ENCODE peak calls at places on chromosomes 6 and 20, in eight cellular contexts. R is ovary; X is CD8-positive, alpha-beta T cell; J is right lobe of liver; C is breast epithelium; Z is naive thymus-derived CD4-positive, alpha-beta T cell; I is CD4-positive, alpha-beta memory T cell; M is uterus. B is an unnamed sample.

GRCh38 chr6:136594671-136595070 is 44.4 kb upstream of the MAP7 start:
- DNase-seq in R (no peak), J (no peak), M (no peak), X (no peak), Z (no peak), C (no peak), I (no peak), B (no peak)

GRCh38 chr6:149026530-149026942 is 279.7 kb downstream of the UST start:
- DNase-seq in C (no peak), Z (no peak), R (no peak), M (no peak), X (no peak), I (no peak), J (no peak), B (no peak)

GRCh38 chr20:50729925-50730764 is 1.2 kb upstream of the PARD6B start:
- DNase-seq in J (no peak), I (no peak), M (no peak), Z (no peak), C (no peak), X (no peak), R (no peak), B (no peak)

GRCh38 chr20:21902391-21902790 is 196.9 kb downstream of the PAX1 start:
- DNase-seq in Z (no peak), C (no peak), M (no peak), R (no peak), X (no peak), I (no peak), J (no peak), B (no peak)

GRCh38 chr20:19758888-19759331 is 852 bp downstream of the RIN2 start:
- DNase-seq in M (peak), J (peak), Z (no peak), C (peak), X (no peak), I (no peak), R (peak), B (no peak)

GRCh38 chr20:38061109-38061508 is 27.6 kb downstream of the RPRD1B start:
- DNase-seq in M (no peak), Z (no peak), C (no peak), X (no peak), I (no peak), J (no peak), R (no peak), B (no peak)

GRCh38 chr6:127716425-127716930 is 139.5 kb downstream of the C6orf58 start:
- DNase-seq in I (no peak), X (no peak), J (no peak), C (no peak), M (no peak), R (no peak), Z (no peak), B (no peak)

GRCh38 chr6:90226257-90226656 is 70.4 kb downstream of the BACH2 start:
- DNase-seq in Z (no peak), M (no peak), R (no peak), C (no peak), J (no peak), I (no peak), X (no peak), B (no peak)

GRCh38 chr6:136403166-136403980 is 113.7 kb upstream of the BCLAF1 start:
- DNase-seq in X (no peak), Z (no peak), M (peak), I (no peak), R (no peak), C (no peak), J (no peak), B (peak)

GRCh38 chr6:167824591-167825041 is 2.1 kb upstream of the AFDN start:
- DNase-seq in M (no peak), I (no peak), J (no peak), C (no peak), Z (no peak), R (no peak), X (no peak), B (no peak)

GRCh38 chr6:117266267-117266797 is 974 bp downstream of the VGLL2 start:
- DNase-seq in Z (no peak), R (no peak), X (no peak), M (no peak), C (no peak), J (no peak), I (no peak), B (no peak)

GRCh38 chr6:17013701-17014100 is 88.1 kb upstream of the STMND1 start:
- DNase-seq in R (no peak), M (no peak), C (no peak), I (no peak), Z (no peak), J (no peak), X (no peak), B (no peak)
- H3K27ac ChIP-seq in R (no peak), M (no peak), C (peak), I (no peak), Z (no peak), J (no peak), X (no peak), B (no peak)

GRCh38 chr6:105135907-105136432 is 43.8 kb downstream of the POPDC3 start:
- DNase-seq in J (no peak), R (no peak), I (no peak), M (no peak), Z (no peak), X (no peak), C (no peak), B (no peak)
- H3K27ac ChIP-seq in J (no peak), R (no peak), I (no peak), M (peak), Z (no peak), X (no peak), C (no peak), B (peak)

GRCh38 chr6:111411046-111411445 is 72.0 kb downstream of the REV3L start:
- DNase-seq in J (no peak), M (no peak), R (no peak), X (no peak), Z (no peak), I (no peak), C (no peak), B (no peak)

GRCh38 chr6:111414373-111414772 is 68.6 kb downstream of the REV3L start:
- DNase-seq in X (no peak), R (no peak), M (no peak), C (no peak), J (no peak), I (no peak), Z (no peak), B (no peak)

GRCh38 chr6:111410371-111410770 is 72.6 kb downstream of the REV3L start:
- DNase-seq in X (no peak), J (no peak), C (no peak), R (no peak), I (no peak), M (no peak), Z (no peak), B (no peak)

GRCh38 chr6:111409430-111409829 is 73.6 kb downstream of the REV3L start:
- DNase-seq in Z (no peak), J (no peak), R (no peak), M (no peak), C (no peak), I (no peak), X (no peak), B (no peak)

GRCh38 chr6:111411978-111412574 is 70.9 kb downstream of the REV3L start:
- DNase-seq in I (no peak), X (no peak), R (no peak), J (no peak), Z (no peak), M (no peak), C (no peak), B (no peak)
- H3K27ac ChIP-seq in I (no peak), X (no peak), R (no peak), J (no peak), Z (no peak), M (no peak), C (no peak), B (no peak)

GRCh38 chr20:1809121-1809520 is 86.1 kb upstream of the SIRPA start:
- DNase-seq in X (no peak), R (no peak), Z (no peak), J (no peak), C (no peak), M (no peak), I (no peak), B (no peak)
- H3K27ac ChIP-seq in X (no peak), R (no peak), Z (no peak), J (no peak), C (peak), M (no peak), I (no peak), B (peak)

GRCh38 chr6:41917528-41917927 is 3.4 kb downstream of the MED20 start:
- DNase-seq in C (no peak), R (no peak), X (no peak), Z (no peak), I (no peak), J (no peak), M (no peak), B (no peak)
- H3K27ac ChIP-seq in C (no peak), R (no peak), X (no peak), Z (no peak), I (no peak), J (no peak), M (no peak), B (no peak)